ENCODE peak calls at places on chromosomes 4 and X, in seven cellular contexts. One of them, this sample, is unnamed.
A peak's percentile ranks its signal among the peaks of the same experiment; 100 is the strongest.

GRCh38 chrX:70485466-70485865 is 40.8 kb downstream of the DLG3 start:
- DNase-seq in EL: no peak
- DNase-seq in NCI-H446: no peak
- DNase-seq in neural crest cell: no peak
- DNase-seq in Right ventricle myocardium superior: no peak
- DNase-seq in ascending aorta: no peak
- DNase-seq in activated effector memory CD4-positive, alpha-beta T cell treated with anti-CD3 and anti-CD28 coated beads, Interleukin-2, amount 50 U/mL, for 16 hours: no peak
- DNase-seq in this sample: no peak

GRCh38 chrX:151825927-151826471 is 86.7 kb upstream of the MAGEA4 start:
- DNase-seq in EL: peak; percentile 85
- DNase-seq in NCI-H446: no peak
- DNase-seq in neural crest cell: no peak
- DNase-seq in Right ventricle myocardium superior: no peak
- DNase-seq in ascending aorta: no peak
- DNase-seq in activated effector memory CD4-positive, alpha-beta T cell treated with anti-CD3 and anti-CD28 coated beads, Interleukin-2, amount 50 U/mL, for 16 hours: no peak
- DNase-seq in this sample: no peak

GRCh38 chrX:70969635-70970481 is 39.0 kb upstream of the SLC7A3 start:
- DNase-seq in EL: no peak
- DNase-seq in NCI-H446: no peak
- DNase-seq in neural crest cell: no peak
- DNase-seq in Right ventricle myocardium superior: no peak
- DNase-seq in ascending aorta: no peak
- DNase-seq in activated effector memory CD4-positive, alpha-beta T cell treated with anti-CD3 and anti-CD28 coated beads, Interleukin-2, amount 50 U/mL, for 16 hours: no peak
- DNase-seq in this sample: no peak

GRCh38 chrX:148929686-148930085 is 429.3 kb downstream of the AFF2 start:
- DNase-seq in EL: no peak
- DNase-seq in NCI-H446: no peak
- DNase-seq in neural crest cell: no peak
- DNase-seq in Right ventricle myocardium superior: no peak
- DNase-seq in ascending aorta: no peak
- DNase-seq in activated effector memory CD4-positive, alpha-beta T cell treated with anti-CD3 and anti-CD28 coated beads, Interleukin-2, amount 50 U/mL, for 16 hours: no peak
- DNase-seq in this sample: no peak

GRCh38 chr4:119025916-119026661 is 109.5 kb upstream of the MYOZ2 start:
- DNase-seq in EL: peak; percentile 77
- DNase-seq in NCI-H446: no peak
- DNase-seq in neural crest cell: no peak
- DNase-seq in Right ventricle myocardium superior: no peak
- DNase-seq in ascending aorta: peak; percentile 87
- DNase-seq in activated effector memory CD4-positive, alpha-beta T cell treated with anti-CD3 and anti-CD28 coated beads, Interleukin-2, amount 50 U/mL, for 16 hours: no peak
- DNase-seq in this sample: no peak

GRCh38 chr4:88600129-88600849 is 8.0 kb downstream of the HERC3 start:
- DNase-seq in EL: peak; percentile 72
- DNase-seq in NCI-H446: peak; percentile 8
- DNase-seq in neural crest cell: no peak
- DNase-seq in Right ventricle myocardium superior: no peak
- DNase-seq in ascending aorta: no peak
- DNase-seq in activated effector memory CD4-positive, alpha-beta T cell treated with anti-CD3 and anti-CD28 coated beads, Interleukin-2, amount 50 U/mL, for 16 hours: no peak
- DNase-seq in this sample: no peak

GRCh38 chr4:86549163-86549788 is 44.8 kb upstream of the PTPN13 start:
- DNase-seq in EL: peak; percentile 34
- DNase-seq in NCI-H446: no peak
- DNase-seq in neural crest cell: no peak
- DNase-seq in Right ventricle myocardium superior: no peak
- DNase-seq in ascending aorta: no peak
- DNase-seq in activated effector memory CD4-positive, alpha-beta T cell treated with anti-CD3 and anti-CD28 coated beads, Interleukin-2, amount 50 U/mL, for 16 hours: no peak
- DNase-seq in this sample: no peak

GRCh38 chrX:150697641-150698040 is 4.4 kb downstream of the MTMR1 start:
- DNase-seq in EL: no peak
- DNase-seq in NCI-H446: no peak
- DNase-seq in neural crest cell: no peak
- DNase-seq in Right ventricle myocardium superior: no peak
- DNase-seq in ascending aorta: no peak
- DNase-seq in activated effector memory CD4-positive, alpha-beta T cell treated with anti-CD3 and anti-CD28 coated beads, Interleukin-2, amount 50 U/mL, for 16 hours: no peak
- DNase-seq in this sample: no peak

GRCh38 chrX:16144420-16144819 is 21.1 kb downstream of the GRPR start:
- DNase-seq in EL: no peak
- DNase-seq in NCI-H446: no peak
- DNase-seq in neural crest cell: no peak
- DNase-seq in Right ventricle myocardium superior: no peak
- DNase-seq in ascending aorta: no peak
- DNase-seq in activated effector memory CD4-positive, alpha-beta T cell treated with anti-CD3 and anti-CD28 coated beads, Interleukin-2, amount 50 U/mL, for 16 hours: no peak
- DNase-seq in this sample: no peak

GRCh38 chr4:126851391-126851790 is 781.4 kb upstream of the INTU start:
- DNase-seq in EL: peak; percentile 27
- DNase-seq in NCI-H446: no peak
- DNase-seq in neural crest cell: no peak
- DNase-seq in Right ventricle myocardium superior: no peak
- DNase-seq in ascending aorta: no peak
- DNase-seq in activated effector memory CD4-positive, alpha-beta T cell treated with anti-CD3 and anti-CD28 coated beads, Interleukin-2, amount 50 U/mL, for 16 hours: no peak
- DNase-seq in this sample: no peak

GRCh38 chrX:78831523-78831922 is 84.0 kb downstream of the LPAR4 start:
- DNase-seq in EL: no peak
- DNase-seq in NCI-H446: no peak
- DNase-seq in neural crest cell: no peak
- DNase-seq in Right ventricle myocardium superior: no peak
- DNase-seq in ascending aorta: no peak
- DNase-seq in activated effector memory CD4-positive, alpha-beta T cell treated with anti-CD3 and anti-CD28 coated beads, Interleukin-2, amount 50 U/mL, for 16 hours: no peak
- DNase-seq in this sample: no peak

GRCh38 chr4:7003176-7003878 is 39.8 kb upstream of the TADA2B start:
- DNase-seq in EL: no peak
- DNase-seq in NCI-H446: no peak
- DNase-seq in neural crest cell: no peak
- DNase-seq in Right ventricle myocardium superior: no peak
- DNase-seq in ascending aorta: peak; percentile 19
- DNase-seq in activated effector memory CD4-positive, alpha-beta T cell treated with anti-CD3 and anti-CD28 coated beads, Interleukin-2, amount 50 U/mL, for 16 hours: peak; percentile 27
- DNase-seq in this sample: no peak

GRCh38 chrX:13669246-13669689 is 16.3 kb downstream of the TCEANC start:
- DNase-seq in EL: peak; percentile 91
- DNase-seq in NCI-H446: peak; percentile 6
- DNase-seq in neural crest cell: no peak
- DNase-seq in Right ventricle myocardium superior: peak; percentile 45
- DNase-seq in ascending aorta: no peak
- DNase-seq in activated effector memory CD4-positive, alpha-beta T cell treated with anti-CD3 and anti-CD28 coated beads, Interleukin-2, amount 50 U/mL, for 16 hours: peak; percentile 82
- DNase-seq in this sample: no peak

GRCh38 chr4:25863347-25863784 is 578 bp upstream of the SEL1L3 start:
- DNase-seq in EL: no peak
- DNase-seq in NCI-H446: no peak
- DNase-seq in neural crest cell: no peak
- DNase-seq in Right ventricle myocardium superior: no peak
- DNase-seq in ascending aorta: no peak
- DNase-seq in activated effector memory CD4-positive, alpha-beta T cell treated with anti-CD3 and anti-CD28 coated beads, Interleukin-2, amount 50 U/mL, for 16 hours: peak; percentile 68
- DNase-seq in this sample: no peak

GRCh38 chr4:152072001-152072485 is 311.2 kb upstream of the GATB start:
- DNase-seq in EL: peak; percentile 30
- DNase-seq in NCI-H446: no peak
- DNase-seq in neural crest cell: no peak
- DNase-seq in Right ventricle myocardium superior: peak; percentile 48
- DNase-seq in ascending aorta: no peak
- DNase-seq in activated effector memory CD4-positive, alpha-beta T cell treated with anti-CD3 and anti-CD28 coated beads, Interleukin-2, amount 50 U/mL, for 16 hours: no peak
- DNase-seq in this sample: no peak

GRCh38 chr4:72505314-72505744 is 63.7 kb downstream of the ADAMTS3 start:
- DNase-seq in EL: peak; percentile 61
- DNase-seq in NCI-H446: peak; percentile 41
- DNase-seq in neural crest cell: peak; percentile 6
- DNase-seq in Right ventricle myocardium superior: no peak
- DNase-seq in ascending aorta: no peak
- DNase-seq in activated effector memory CD4-positive, alpha-beta T cell treated with anti-CD3 and anti-CD28 coated beads, Interleukin-2, amount 50 U/mL, for 16 hours: no peak
- DNase-seq in this sample: no peak

GRCh38 chr4:132614682-132615081 is 534.4 kb upstream of the PCDH10 start:
- DNase-seq in EL: no peak
- DNase-seq in NCI-H446: no peak
- DNase-seq in neural crest cell: no peak
- DNase-seq in Right ventricle myocardium superior: no peak
- DNase-seq in ascending aorta: no peak
- DNase-seq in activated effector memory CD4-positive, alpha-beta T cell treated with anti-CD3 and anti-CD28 coated beads, Interleukin-2, amount 50 U/mL, for 16 hours: no peak
- DNase-seq in this sample: no peak

GRCh38 chr4:154692311-154692818 is 51.4 kb upstream of the LRAT start:
- DNase-seq in EL: no peak
- DNase-seq in NCI-H446: no peak
- DNase-seq in neural crest cell: no peak
- DNase-seq in Right ventricle myocardium superior: no peak
- DNase-seq in ascending aorta: no peak
- DNase-seq in activated effector memory CD4-positive, alpha-beta T cell treated with anti-CD3 and anti-CD28 coated beads, Interleukin-2, amount 50 U/mL, for 16 hours: no peak
- DNase-seq in this sample: no peak

GRCh38 chr4:189278559-189279165 is 662.0 kb upstream of the FRG1 start:
- DNase-seq in EL: no peak
- DNase-seq in NCI-H446: no peak
- DNase-seq in neural crest cell: no peak
- DNase-seq in Right ventricle myocardium superior: no peak
- DNase-seq in ascending aorta: no peak
- DNase-seq in activated effector memory CD4-positive, alpha-beta T cell treated with anti-CD3 and anti-CD28 coated beads, Interleukin-2, amount 50 U/mL, for 16 hours: no peak
- DNase-seq in this sample: no peak

GRCh38 chrX:11427082-11428033 is 134.1 kb downstream of the AMELX start:
- DNase-seq in EL: no peak
- DNase-seq in NCI-H446: no peak
- DNase-seq in neural crest cell: peak; percentile 2
- DNase-seq in Right ventricle myocardium superior: peak; percentile 67
- DNase-seq in ascending aorta: peak; percentile 69
- DNase-seq in activated effector memory CD4-positive, alpha-beta T cell treated with anti-CD3 and anti-CD28 coated beads, Interleukin-2, amount 50 U/mL, for 16 hours: peak; percentile 61
- DNase-seq in this sample: no peak

GRCh38 chr4:159283697-159284492 is 181.0 kb downstream of the RAPGEF2 start:
- DNase-seq in EL: peak; percentile 92
- DNase-seq in NCI-H446: peak; percentile 32
- DNase-seq in neural crest cell: no peak
- DNase-seq in Right ventricle myocardium superior: no peak
- DNase-seq in ascending aorta: no peak
- DNase-seq in activated effector memory CD4-positive, alpha-beta T cell treated with anti-CD3 and anti-CD28 coated beads, Interleukin-2, amount 50 U/mL, for 16 hours: no peak
- DNase-seq in this sample: no peak

GRCh38 chrX:128460835-128461234 is 408.6 kb upstream of the ACTRT1 start:
- DNase-seq in EL: no peak
- DNase-seq in NCI-H446: no peak
- DNase-seq in neural crest cell: no peak
- DNase-seq in Right ventricle myocardium superior: no peak
- DNase-seq in ascending aorta: no peak
- DNase-seq in activated effector memory CD4-positive, alpha-beta T cell treated with anti-CD3 and anti-CD28 coated beads, Interleukin-2, amount 50 U/mL, for 16 hours: no peak
- DNase-seq in this sample: no peak

GRCh38 chr4:151691639-151692442 is 69.0 kb downstream of the GATB start:
- DNase-seq in EL: no peak
- DNase-seq in NCI-H446: no peak
- DNase-seq in neural crest cell: no peak
- DNase-seq in Right ventricle myocardium superior: peak; percentile 68
- DNase-seq in ascending aorta: no peak
- DNase-seq in activated effector memory CD4-positive, alpha-beta T cell treated with anti-CD3 and anti-CD28 coated beads, Interleukin-2, amount 50 U/mL, for 16 hours: no peak
- DNase-seq in this sample: no peak

GRCh38 chr4:108519208-108519833 is 101.1 kb upstream of the RPL34 start:
- DNase-seq in EL: no peak
- DNase-seq in NCI-H446: no peak
- DNase-seq in neural crest cell: no peak
- DNase-seq in Right ventricle myocardium superior: no peak
- DNase-seq in ascending aorta: no peak
- DNase-seq in activated effector memory CD4-positive, alpha-beta T cell treated with anti-CD3 and anti-CD28 coated beads, Interleukin-2, amount 50 U/mL, for 16 hours: no peak
- DNase-seq in this sample: no peak

GRCh38 chr4:103996637-103997036 is 276.9 kb upstream of the TACR3 start:
- DNase-seq in EL: peak; percentile 58
- DNase-seq in NCI-H446: peak; percentile 66
- DNase-seq in neural crest cell: peak; percentile 23
- DNase-seq in Right ventricle myocardium superior: no peak
- DNase-seq in ascending aorta: no peak
- DNase-seq in activated effector memory CD4-positive, alpha-beta T cell treated with anti-CD3 and anti-CD28 coated beads, Interleukin-2, amount 50 U/mL, for 16 hours: no peak
- DNase-seq in this sample: no peak

GRCh38 chrX:13029831-13030771 is 14.3 kb downstream of the FAM9C start:
- DNase-seq in EL: peak; percentile 38
- DNase-seq in NCI-H446: no peak
- DNase-seq in neural crest cell: no peak
- DNase-seq in Right ventricle myocardium superior: no peak
- DNase-seq in ascending aorta: no peak
- DNase-seq in activated effector memory CD4-positive, alpha-beta T cell treated with anti-CD3 and anti-CD28 coated beads, Interleukin-2, amount 50 U/mL, for 16 hours: no peak
- DNase-seq in this sample: no peak

GRCh38 chrX:9651737-9652136 is 113.9 kb downstream of the GPR143 start:
- DNase-seq in EL: no peak
- DNase-seq in NCI-H446: no peak
- DNase-seq in neural crest cell: no peak
- DNase-seq in Right ventricle myocardium superior: peak; percentile 48
- DNase-seq in ascending aorta: no peak
- DNase-seq in activated effector memory CD4-positive, alpha-beta T cell treated with anti-CD3 and anti-CD28 coated beads, Interleukin-2, amount 50 U/mL, for 16 hours: no peak
- DNase-seq in this sample: no peak

GRCh38 chrX:2705036-2705435 is 13.9 kb downstream of the CD99 start:
- DNase-seq in EL: no peak
- DNase-seq in NCI-H446: no peak
- DNase-seq in neural crest cell: no peak
- DNase-seq in Right ventricle myocardium superior: peak; percentile 60
- DNase-seq in ascending aorta: no peak
- DNase-seq in activated effector memory CD4-positive, alpha-beta T cell treated with anti-CD3 and anti-CD28 coated beads, Interleukin-2, amount 50 U/mL, for 16 hours: no peak
- DNase-seq in this sample: no peak

GRCh38 chrX:71250856-71251255 is 3.1 kb downstream of the ZMYM3 start:
- DNase-seq in EL: no peak
- DNase-seq in NCI-H446: no peak
- DNase-seq in neural crest cell: no peak
- DNase-seq in Right ventricle myocardium superior: no peak
- DNase-seq in ascending aorta: no peak
- DNase-seq in activated effector memory CD4-positive, alpha-beta T cell treated with anti-CD3 and anti-CD28 coated beads, Interleukin-2, amount 50 U/mL, for 16 hours: no peak
- DNase-seq in this sample: no peak

GRCh38 chrX:49060914-49061313 is 2.1 kb downstream of the CCDC120 start:
- DNase-seq in EL: no peak
- DNase-seq in NCI-H446: no peak
- DNase-seq in neural crest cell: no peak
- DNase-seq in Right ventricle myocardium superior: no peak
- DNase-seq in ascending aorta: no peak
- DNase-seq in activated effector memory CD4-positive, alpha-beta T cell treated with anti-CD3 and anti-CD28 coated beads, Interleukin-2, amount 50 U/mL, for 16 hours: no peak
- DNase-seq in this sample: no peak

GRCh38 chr4:154528866-154529265 is 21.3 kb downstream of the PLRG1 start:
- DNase-seq in EL: no peak
- DNase-seq in NCI-H446: no peak
- DNase-seq in neural crest cell: no peak
- DNase-seq in Right ventricle myocardium superior: no peak
- DNase-seq in ascending aorta: no peak
- DNase-seq in activated effector memory CD4-positive, alpha-beta T cell treated with anti-CD3 and anti-CD28 coated beads, Interleukin-2, amount 50 U/mL, for 16 hours: no peak
- DNase-seq in this sample: no peak

GRCh38 chr4:56123547-56123946 is 174.8 kb downstream of the CEP135 start:
- DNase-seq in EL: no peak
- DNase-seq in NCI-H446: no peak
- DNase-seq in neural crest cell: no peak
- DNase-seq in Right ventricle myocardium superior: no peak
- DNase-seq in ascending aorta: no peak
- DNase-seq in activated effector memory CD4-positive, alpha-beta T cell treated with anti-CD3 and anti-CD28 coated beads, Interleukin-2, amount 50 U/mL, for 16 hours: no peak
- DNase-seq in this sample: no peak

GRCh38 chrX:12977761-12978204 is 2.9 kb downstream of the TMSB4X start:
- DNase-seq in EL: no peak
- DNase-seq in NCI-H446: no peak
- DNase-seq in neural crest cell: no peak
- DNase-seq in Right ventricle myocardium superior: no peak
- DNase-seq in ascending aorta: no peak
- DNase-seq in activated effector memory CD4-positive, alpha-beta T cell treated with anti-CD3 and anti-CD28 coated beads, Interleukin-2, amount 50 U/mL, for 16 hours: no peak
- DNase-seq in this sample: no peak

GRCh38 chrX:85836868-85837267 is 210.5 kb downstream of the CHM start:
- DNase-seq in EL: peak; percentile 0
- DNase-seq in NCI-H446: peak; percentile 80
- DNase-seq in neural crest cell: no peak
- DNase-seq in Right ventricle myocardium superior: no peak
- DNase-seq in ascending aorta: no peak
- DNase-seq in activated effector memory CD4-positive, alpha-beta T cell treated with anti-CD3 and anti-CD28 coated beads, Interleukin-2, amount 50 U/mL, for 16 hours: no peak
- DNase-seq in this sample: no peak

GRCh38 chrX:2497961-2498780 is 2.6 kb downstream of the DHRSX start:
- DNase-seq in EL: no peak
- DNase-seq in NCI-H446: no peak
- DNase-seq in neural crest cell: no peak
- DNase-seq in Right ventricle myocardium superior: peak; percentile 30
- DNase-seq in ascending aorta: no peak
- DNase-seq in activated effector memory CD4-positive, alpha-beta T cell treated with anti-CD3 and anti-CD28 coated beads, Interleukin-2, amount 50 U/mL, for 16 hours: peak; percentile 34
- DNase-seq in this sample: no peak

GRCh38 chr4:4488405-4489404 is 53.1 kb downstream of the STX18 start:
- DNase-seq in EL: peak; percentile 73
- DNase-seq in NCI-H446: peak; percentile 55
- DNase-seq in neural crest cell: peak; percentile 69
- DNase-seq in Right ventricle myocardium superior: peak; percentile 56
- DNase-seq in ascending aorta: no peak
- DNase-seq in activated effector memory CD4-positive, alpha-beta T cell treated with anti-CD3 and anti-CD28 coated beads, Interleukin-2, amount 50 U/mL, for 16 hours: peak; percentile 87
- DNase-seq in this sample: no peak

GRCh38 chr4:148425327-148426110 is 16.7 kb downstream of the NR3C2 start:
- DNase-seq in EL: no peak
- DNase-seq in NCI-H446: no peak
- DNase-seq in neural crest cell: no peak
- DNase-seq in Right ventricle myocardium superior: no peak
- DNase-seq in ascending aorta: no peak
- DNase-seq in activated effector memory CD4-positive, alpha-beta T cell treated with anti-CD3 and anti-CD28 coated beads, Interleukin-2, amount 50 U/mL, for 16 hours: no peak
- DNase-seq in this sample: no peak

GRCh38 chr4:15912236-15912635 is 26.3 kb downstream of the FGFBP1 start:
- DNase-seq in EL: no peak
- DNase-seq in NCI-H446: no peak
- DNase-seq in neural crest cell: no peak
- DNase-seq in Right ventricle myocardium superior: no peak
- DNase-seq in ascending aorta: no peak
- DNase-seq in activated effector memory CD4-positive, alpha-beta T cell treated with anti-CD3 and anti-CD28 coated beads, Interleukin-2, amount 50 U/mL, for 16 hours: no peak
- DNase-seq in this sample: no peak

This sample was measured in esophagus squamous epithelium.